ENCODE peak calls at places on chromosomes 7 and 10, in eight cellular contexts. U is choroid plexus epithelial cell; T is GM10248; R is right atrium auricular region; E is WTC11; W is psoas muscle; Z is A549; S is CD8-positive, alpha-beta T cell. P is an unnamed sample.

GRCh38 chr7:82442492-82443043 is 1.0 kb downstream of the CACNA2D1 start:
- DNase-seq in R (no peak), T (no peak), U (peak; percentile 39), W (peak; percentile 22), S (no peak), E (no peak), Z (peak; percentile 38), P (no peak)

GRCh38 chr10:31087855-31088254 is 56.2 kb upstream of the ZNF438 start:
- DNase-seq in T (no peak), R (no peak), E (no peak), W (no peak), U (no peak), S (no peak), Z (no peak), P (no peak)

GRCh38 chr7:27431465-27431864 is 188.9 kb downstream of the EVX1 start:
- DNase-seq in U (no peak), E (no peak), S (no peak), Z (no peak), R (no peak), W (no peak), T (no peak), P (no peak)

GRCh38 chr7:105647591-105647990 is 66.3 kb upstream of the EFCAB10 start:
- DNase-seq in T (no peak), W (no peak), Z (no peak), R (no peak), S (no peak), U (no peak), E (no peak), P (no peak)

GRCh38 chr10:60148266-60148840 is 241.3 kb downstream of the ANK3 start:
- DNase-seq in U (peak; percentile 94), R (no peak), W (no peak), Z (peak; percentile 73), S (no peak), T (no peak), E (no peak), P (no peak)

GRCh38 chr10:114766470-114766869 is 55.1 kb upstream of the FHIP2A start:
- DNase-seq in Z (no peak), T (no peak), W (no peak), R (no peak), E (no peak), U (no peak), S (no peak), P (no peak)

GRCh38 chr7:115662676-115663075 is 367.9 kb downstream of the TFEC start:
- DNase-seq in S (no peak), Z (no peak), E (no peak), R (no peak), T (no peak), U (no peak), W (no peak), P (no peak)

GRCh38 chr7:157585113-157585861 is 248.5 kb downstream of the DNAJB6 start:
- DNase-seq in R (no peak), U (peak; percentile 17), E (no peak), T (no peak), Z (no peak), S (no peak), W (no peak), P (no peak)

GRCh38 chr10:123149162-123149567 is 1.2 kb downstream of the HMX2 start:
- DNase-seq in S (no peak), W (no peak), T (no peak), E (no peak), Z (no peak), R (no peak), U (no peak), P (no peak)

GRCh38 chr10:132550366-132551092 is 12.9 kb downstream of the INPP5A start:
- DNase-seq in U (no peak), W (no peak), S (no peak), E (no peak), Z (no peak), T (peak; percentile 15), R (no peak), P (no peak)

GRCh38 chr10:117107280-117107679 is 30.8 kb downstream of the VAX1 start:
- DNase-seq in S (no peak), R (no peak), T (no peak), Z (no peak), U (no peak), E (no peak), W (no peak), P (no peak)

GRCh38 chr7:90404777-90405176 is 1.5 kb downstream of the CLDN12 start:
- DNase-seq in W (no peak), U (peak; percentile 14), S (no peak), T (no peak), R (no peak), E (no peak), Z (no peak), P (no peak)

GRCh38 chr7:28483112-28483511 is 70.8 kb downstream of the CREB5 start:
- DNase-seq in Z (no peak), R (no peak), E (no peak), W (no peak), S (no peak), T (no peak), U (no peak), P (no peak)

GRCh38 chr10:61942997-61943457 is 41.5 kb downstream of the ARID5B start:
- DNase-seq in T (no peak), W (no peak), S (no peak), R (no peak), Z (no peak), U (peak; percentile 86), E (no peak), P (no peak)

GRCh38 chr10:61944445-61945123 is 43.1 kb downstream of the ARID5B start:
- DNase-seq in T (no peak), R (no peak), Z (no peak), S (no peak), W (no peak), E (no peak), U (no peak), P (no peak)

GRCh38 chr10:61939575-61940301 is 38.2 kb downstream of the ARID5B start:
- DNase-seq in S (no peak), W (no peak), U (peak; percentile 83), E (no peak), Z (peak; percentile 9), R (no peak), T (no peak), P (no peak)

GRCh38 chr10:61941202-61941651 is 39.7 kb downstream of the ARID5B start:
- DNase-seq in R (no peak), S (no peak), Z (no peak), U (no peak), E (no peak), T (no peak), W (no peak), P (no peak)

DNA sequence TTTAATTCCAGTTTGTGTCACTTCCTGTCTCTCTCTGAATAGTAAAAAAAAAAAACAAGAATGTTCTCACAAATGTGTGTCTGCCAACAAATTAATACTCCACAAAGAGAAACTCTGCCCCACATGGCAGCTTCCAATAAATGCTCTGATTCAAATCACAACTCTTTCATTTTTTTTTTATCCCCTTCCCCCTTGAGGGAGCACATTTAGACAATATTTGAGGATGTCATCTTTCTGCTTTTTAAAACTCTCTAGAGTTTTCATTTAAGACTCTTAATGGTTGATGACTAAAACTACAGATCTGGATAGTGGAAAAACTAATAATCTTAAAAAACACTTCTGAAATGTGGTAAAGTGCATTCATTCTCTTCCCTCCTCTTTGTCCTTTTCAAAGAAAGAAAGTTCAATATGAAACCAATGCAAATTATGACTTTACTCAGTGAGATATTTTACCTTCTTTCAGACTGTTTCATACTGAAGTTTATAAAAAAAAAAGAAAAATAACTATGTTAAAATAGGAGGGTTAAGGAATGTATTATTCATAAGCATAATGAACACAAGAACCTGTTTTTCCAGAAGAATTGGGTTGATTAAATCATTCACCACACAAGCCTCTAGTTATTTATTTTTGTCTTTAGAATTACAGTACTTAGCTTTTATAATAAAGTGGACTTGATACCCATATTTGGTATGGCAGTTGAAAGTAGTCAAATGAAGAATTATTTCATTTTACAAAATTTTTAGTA is 42.4 kb downstream of the ARID5B start:
- DNase-seq in T (peak; percentile 27), Z (no peak), W (no peak), R (no peak), U (peak; percentile 89), S (no peak), E (no peak), P (no peak)
- TF ChIP-seq CTCF in T (no peak), Z (no peak), W (peak; percentile 21), R (peak; percentile 17), U (peak; percentile 38), S (no peak), E (no peak), P (peak; percentile 26)

DNA sequence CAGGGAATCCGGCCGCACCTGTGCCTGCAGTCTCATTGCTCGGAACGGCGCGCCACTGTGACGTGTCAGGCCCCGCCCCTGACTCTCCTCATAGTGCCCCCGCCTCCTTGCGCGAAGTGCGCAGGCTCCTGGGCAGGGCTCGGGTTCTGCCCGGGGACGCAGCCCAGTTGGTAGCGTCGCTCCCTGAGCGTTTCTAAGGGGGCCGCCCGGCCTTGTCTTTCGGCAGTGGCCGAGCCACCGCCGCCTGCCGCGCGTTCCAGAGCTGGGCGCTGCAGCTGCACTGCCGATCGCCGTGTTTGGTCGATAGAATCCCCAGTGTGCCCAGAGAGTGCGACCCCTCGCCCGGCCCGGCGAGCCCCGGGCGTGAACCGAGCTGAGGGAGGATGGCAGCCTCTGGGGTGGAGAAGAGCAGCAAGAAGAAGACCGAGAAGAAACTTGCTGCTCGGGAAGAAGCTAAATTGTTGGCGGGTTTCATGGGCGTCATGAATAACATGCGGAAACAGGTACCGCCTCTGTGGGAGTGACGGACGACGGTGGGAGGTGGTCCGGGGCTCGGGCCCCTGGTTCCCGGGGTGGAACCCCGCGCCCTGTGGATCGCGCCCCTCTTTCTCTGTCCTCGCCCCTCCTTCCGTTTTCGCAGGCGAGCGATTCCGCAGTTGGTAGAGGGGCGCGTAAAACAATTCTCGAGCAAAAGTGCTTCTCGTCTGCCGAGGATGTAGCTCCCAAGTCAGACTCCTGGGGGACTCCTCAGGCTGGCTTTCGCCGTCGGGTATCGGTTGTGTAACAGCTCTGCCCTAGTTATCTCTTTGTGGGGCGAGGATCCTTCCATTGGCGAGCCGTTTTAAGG is at the start of gene KLHL7:
- DNase-seq in W (peak; percentile 98), E (peak; percentile 99), R (peak; percentile 97), U (peak; percentile 89), S (peak; percentile 95), Z (peak; percentile 93), T (peak; percentile 95), P (peak; percentile 96)
- TF ChIP-seq CTCF in W (no peak), E (no peak), R (no peak), U (peak; percentile 55), S (no peak), Z (no peak), T (no peak), P (no peak)

GRCh38 chr7:95690367-95690947 is 81.9 kb upstream of the DYNC1I1 start:
- DNase-seq in Z (peak; percentile 73), R (no peak), U (peak; percentile 70), S (no peak), W (no peak), E (no peak), T (peak; percentile 13), P (no peak)
- TF ChIP-seq CTCF in Z (peak; percentile 99), R (peak; percentile 77), U (peak; percentile 61), S (peak; percentile 20), W (peak; percentile 60), E (peak; percentile 60), T (peak; percentile 51), P (peak; percentile 84)

GRCh38 chr7:106793015-106793651 is 71.9 kb upstream of the PIK3CG start:
- DNase-seq in W (no peak), E (no peak), U (peak; percentile 58), S (peak; percentile 19), R (no peak), Z (peak; percentile 38), T (peak; percentile 42), P (no peak)
- TF ChIP-seq CTCF in W (peak; percentile 61), E (peak; percentile 40), U (peak; percentile 56), S (peak; percentile 88), R (peak; percentile 61), Z (peak; percentile 89), T (peak; percentile 68), P (peak; percentile 83)

GRCh38 chr10:121927841-121928527 is at the start of gene ATE1:
- DNase-seq in W (peak; percentile 91), S (peak; percentile 75), U (peak; percentile 93), Z (peak; percentile 92), T (peak; percentile 93), R (peak; percentile 87), E (peak; percentile 90), P (peak; percentile 93)
- TF ChIP-seq CTCF in W (peak; percentile 8), S (no peak), U (peak; percentile 30), Z (peak; percentile 6), T (no peak), R (no peak), E (no peak), P (no peak)